ENCODE peak calls at places on chromosomes 1 and 21, in ten cellular contexts. M, P, R, G, Z, D, S, T, X and K are unnamed samples.

GRCh38 chr21:31850886-31851285 is 21.9 kb upstream of the HUNK start:
- DNase-seq in M (no peak), P (no peak), R (no peak), G (no peak), Z (no peak), D (no peak), S (no peak), T (no peak), X (no peak), K (no peak)

GRCh38 chr1:91894036-91894761 is 8.2 kb upstream of the TGFBR3 start:
- DNase-seq in M (peak; percentile 37), P (no peak), R (no peak), G (no peak), Z (no peak), D (no peak), S (peak; percentile 78), T (no peak), X (no peak), K (no peak)

GRCh38 chr1:76867342-76868130 is at the start of gene ST6GALNAC5:
- DNase-seq in M (peak; percentile 38), P (peak; percentile 82), R (no peak), G (no peak), Z (no peak), D (peak; percentile 16), S (peak; percentile 66), T (no peak), X (no peak), K (no peak)

GRCh38 chr1:35243681-35244080 is 24.8 kb upstream of the ZMYM4 start:
- DNase-seq in M (no peak), P (no peak), R (no peak), G (no peak), Z (peak; percentile 54), D (peak; percentile 6), S (no peak), T (no peak), X (no peak), K (no peak)

GRCh38 chr1:59446257-59446901 is 149.5 kb downstream of the FGGY start:
- DNase-seq in M (peak; percentile 89), P (peak; percentile 7), R (no peak), G (no peak), Z (no peak), D (peak; percentile 79), S (peak; percentile 91), T (no peak), X (no peak), K (peak; percentile 26)

GRCh38 chr21:24045775-24046215 is 1561.5 kb downstream of the MRPL39 start:
- DNase-seq in M (peak; percentile 98), P (peak; percentile 13), R (no peak), G (peak; percentile 66), Z (peak; percentile 76), D (peak; percentile 90), S (peak; percentile 0), T (peak; percentile 55), X (peak; percentile 66), K (no peak)

GRCh38 chr1:91791103-91791502 is 94.8 kb downstream of the TGFBR3 start:
- DNase-seq in M (no peak), P (peak; percentile 52), R (no peak), G (no peak), Z (no peak), D (no peak), S (no peak), T (peak; percentile 42), X (no peak), K (no peak)

GRCh38 chr1:50418600-50419109 is 4.6 kb downstream of the DMRTA2 start:
- DNase-seq in M (no peak), P (peak; percentile 67), R (no peak), G (no peak), Z (no peak), D (no peak), S (peak; percentile 40), T (no peak), X (no peak), K (no peak)

GRCh38 chr1:240575976-240576666 is 35.8 kb downstream of the GREM2 start:
- DNase-seq in M (peak; percentile 67), P (peak; percentile 9), R (peak; percentile 37), G (no peak), Z (no peak), D (no peak), S (peak; percentile 82), T (no peak), X (no peak), K (no peak)

GRCh38 chr1:55155522-55155921 is 59.6 kb downstream of the USP24 start:
- DNase-seq in M (peak; percentile 40), P (peak; percentile 62), R (no peak), G (peak; percentile 58), Z (peak; percentile 66), D (peak; percentile 50), S (no peak), T (peak; percentile 28), X (peak; percentile 34), K (no peak)

GRCh38 chr1:76690784-76691183 is 176.5 kb upstream of the ST6GALNAC5 start:
- DNase-seq in M (no peak), P (no peak), R (no peak), G (no peak), Z (no peak), D (no peak), S (peak; percentile 29), T (no peak), X (no peak), K (no peak)

GRCh38 chr1:196380311-196380710 is 227.9 kb downstream of the KCNT2 start:
- DNase-seq in M (no peak), P (peak; percentile 53), R (no peak), G (no peak), Z (no peak), D (no peak), S (peak; percentile 20), T (no peak), X (no peak), K (no peak)

GRCh38 chr21:41806773-41807172 is 39.9 kb upstream of the RIPK4 start:
- DNase-seq in M (no peak), P (no peak), R (no peak), G (no peak), Z (no peak), D (no peak), S (no peak), T (no peak), X (no peak), K (no peak)

GRCh38 chr1:71587961-71588360 is 507.1 kb upstream of the ZRANB2 start:
- DNase-seq in M (peak; percentile 57), P (peak; percentile 15), R (no peak), G (no peak), Z (no peak), D (peak; percentile 47), S (peak; percentile 51), T (no peak), X (no peak), K (no peak)

GRCh38 chr1:183030053-183030452 is 6.8 kb downstream of the LAMC1 start:
- DNase-seq in M (peak; percentile 66), P (no peak), R (no peak), G (no peak), Z (no peak), D (peak; percentile 71), S (peak; percentile 76), T (peak; percentile 10), X (no peak), K (no peak)

GRCh38 chr1:7576946-7577657 is 194.0 kb upstream of the VAMP3 start:
- DNase-seq in M (peak; percentile 9), P (peak; percentile 44), R (no peak), G (no peak), Z (peak; percentile 16), D (peak; percentile 19), S (peak; percentile 47), T (no peak), X (no peak), K (no peak)

GRCh38 chr1:203516906-203517305 is 23.0 kb downstream of the OPTC start:
- DNase-seq in M (no peak), P (no peak), R (no peak), G (no peak), Z (no peak), D (no peak), S (no peak), T (no peak), X (no peak), K (no peak)

GRCh38 chr1:10634428-10635384 is 160.0 kb downstream of the PEX14 start:
- DNase-seq in M (no peak), P (no peak), R (no peak), G (no peak), Z (peak; percentile 70), D (peak; percentile 5), S (peak; percentile 80), T (peak; percentile 55), X (no peak), K (no peak)

GRCh38 chr1:91651671-91652071 is 151.0 kb downstream of the CDC7 start:
- DNase-seq in M (peak; percentile 96), P (no peak), R (no peak), G (peak; percentile 48), Z (peak; percentile 78), D (peak; percentile 55), S (peak; percentile 28), T (no peak), X (no peak), K (no peak)

GRCh38 chr1:236394905-236395779 is 1.1 kb downstream of the EDARADD start:
- DNase-seq in M (peak; percentile 9), P (peak; percentile 77), R (no peak), G (peak; percentile 16), Z (no peak), D (peak; percentile 16), S (peak; percentile 45), T (peak; percentile 52), X (peak; percentile 63), K (no peak)

GRCh38 chr1:81703352-81703735 is 97.4 kb upstream of the ADGRL2 start:
- DNase-seq in M (peak; percentile 70), P (no peak), R (no peak), G (no peak), Z (no peak), D (peak; percentile 81), S (peak; percentile 89), T (no peak), X (no peak), K (no peak)
- H3K27ac ChIP-seq in M (peak overlapping the region; percentile 64), P (no peak overlapping the region), R (no peak overlapping the region), G (no peak overlapping the region), Z (no peak overlapping the region), D (peak overlapping the region; percentile 97), S (peak overlapping the region; percentile 99), T (no peak overlapping the region), X (no peak overlapping the region), K (peak overlapping the region; percentile 81)

GRCh38 chr1:172443666-172444453 is at the start of gene PIGC:
- DNase-seq in M (peak; percentile 86), P (peak; percentile 97), R (peak; percentile 92), G (peak; percentile 91), Z (peak; percentile 95), D (peak; percentile 99), S (peak; percentile 96), T (peak; percentile 86), X (peak; percentile 91), K (no peak)
- H3K27ac ChIP-seq in M (peak within 1 kb of the TSS; percentile 71), P (no peak within 1 kb of the TSS), R (peak within 1 kb of the TSS; percentile 21), G (peak within 1 kb of the TSS; percentile 86), Z (no peak within 1 kb of the TSS), D (peak within 1 kb of the TSS; percentile 69), S (peak within 1 kb of the TSS; percentile 14), T (peak within 1 kb of the TSS; percentile 83), X (peak within 1 kb of the TSS; percentile 67), K (peak within 1 kb of the TSS; percentile 15)

GRCh38 chr1:204685236-204686006 is at the start of gene LRRN2:
- DNase-seq in M (no peak), P (peak; percentile 47), R (no peak), G (peak; percentile 19), Z (no peak), D (peak; percentile 56), S (peak; percentile 36), T (no peak), X (no peak), K (no peak)
- H3K27ac ChIP-seq in M (no peak within 1 kb of the TSS), P (no peak within 1 kb of the TSS), R (no peak within 1 kb of the TSS), G (peak within 1 kb of the TSS; percentile 69), Z (no peak within 1 kb of the TSS), D (no peak within 1 kb of the TSS), S (no peak within 1 kb of the TSS), T (no peak within 1 kb of the TSS), X (no peak within 1 kb of the TSS), K (no peak within 1 kb of the TSS)

GRCh38 chr1:181088079-181089016 is at the start of gene IER5:
- DNase-seq in M (peak; percentile 96), P (peak; percentile 96), R (peak; percentile 96), G (peak; percentile 95), Z (peak; percentile 97), D (peak; percentile 95), S (peak; percentile 98), T (peak; percentile 96), X (peak; percentile 97), K (peak; percentile 88)
- H3K27ac ChIP-seq in M (peak within 1 kb of the TSS; percentile 87), P (no peak within 1 kb of the TSS), R (peak within 1 kb of the TSS; percentile 75), G (peak within 1 kb of the TSS; percentile 96), Z (peak within 1 kb of the TSS; percentile 50), D (peak within 1 kb of the TSS; percentile 90), S (peak within 1 kb of the TSS; percentile 76), T (peak within 1 kb of the TSS; percentile 84), X (peak within 1 kb of the TSS; percentile 87), K (peak within 1 kb of the TSS; percentile 92)